ENCODE peak calls at places on chromosomes 13 and 19, in nine cellular contexts. One of them, this sample, is unnamed.

GRCh38 chr13:30125422-30126073 is 181.8 kb downstream of the KATNAL1 start:
- DNase-seq in GM23338: no peak
- DNase-seq in PC-3: peak; percentile 89
- DNase-seq in neural progenitor cell: no peak
- DNase-seq in OCI-LY7: no peak
- DNase-seq in HCT116: no peak
- DNase-seq in MM.1S: no peak
- DNase-seq in GM23248: peak; percentile 95
- DNase-seq in SK-N-SH: no peak
- DNase-seq in this sample: peak; percentile 82

GRCh38 chr19:49533551-49534488 is 6.0 kb downstream of the RCN3 start:
- DNase-seq in OCI-LY7: peak; percentile 82
- DNase-seq in SK-N-SH: peak; percentile 93
- DNase-seq in GM23338: peak; percentile 83
- DNase-seq in neural progenitor cell: peak; percentile 84
- DNase-seq in PC-3: peak; percentile 68
- DNase-seq in GM23248: peak; percentile 78
- DNase-seq in MM.1S: peak; percentile 73
- DNase-seq in HCT116: no peak
- DNase-seq in this sample: peak; percentile 88

GRCh38 chr19:48631254-48631653 is 5.9 kb downstream of the DBP start:
- DNase-seq in OCI-LY7: no peak
- DNase-seq in SK-N-SH: no peak
- DNase-seq in GM23338: no peak
- DNase-seq in HCT116: no peak
- DNase-seq in PC-3: no peak
- DNase-seq in MM.1S: no peak
- DNase-seq in GM23248: no peak
- DNase-seq in neural progenitor cell: no peak
- DNase-seq in this sample: no peak

GRCh38 chr13:114179087-114179658 is at the start of gene CFAP97D2:
- DNase-seq in neural progenitor cell: peak; percentile 29
- DNase-seq in HCT116: no peak
- DNase-seq in OCI-LY7: no peak
- DNase-seq in GM23248: no peak
- DNase-seq in PC-3: no peak
- DNase-seq in GM23338: peak; percentile 32
- DNase-seq in SK-N-SH: no peak
- DNase-seq in MM.1S: no peak
- DNase-seq in this sample: no peak

GRCh38 chr13:73835138-73835721 is 299.0 kb downstream of the KLF12 start:
- DNase-seq in GM23248: peak; percentile 55
- DNase-seq in HCT116: peak; percentile 22
- DNase-seq in GM23338: peak; percentile 73
- DNase-seq in SK-N-SH: peak; percentile 33
- DNase-seq in OCI-LY7: peak; percentile 73
- DNase-seq in PC-3: peak; percentile 67
- DNase-seq in neural progenitor cell: peak; percentile 44
- DNase-seq in MM.1S: peak; percentile 63
- DNase-seq in this sample: peak; percentile 51

GRCh38 chr19:48737360-48737998 is 2.9 kb downstream of the RASIP1 start:
- DNase-seq in OCI-LY7: no peak
- DNase-seq in GM23248: no peak
- DNase-seq in SK-N-SH: peak; percentile 66
- DNase-seq in GM23338: peak; percentile 96
- DNase-seq in HCT116: no peak
- DNase-seq in MM.1S: no peak
- DNase-seq in neural progenitor cell: peak; percentile 69
- DNase-seq in PC-3: no peak
- DNase-seq in this sample: no peak

GRCh38 chr13:51840917-51841316 is 4.1 kb downstream of the TMEM272 start:
- DNase-seq in MM.1S: no peak
- DNase-seq in GM23248: no peak
- DNase-seq in OCI-LY7: no peak
- DNase-seq in neural progenitor cell: no peak
- DNase-seq in GM23338: no peak
- DNase-seq in PC-3: no peak
- DNase-seq in SK-N-SH: no peak
- DNase-seq in HCT116: no peak
- DNase-seq in this sample: no peak

GRCh38 chr13:46530084-46530935 is 22.7 kb upstream of the LRCH1 start:
- DNase-seq in OCI-LY7: no peak
- DNase-seq in SK-N-SH: no peak
- DNase-seq in GM23338: no peak
- DNase-seq in GM23248: peak; percentile 67
- DNase-seq in PC-3: peak; percentile 80
- DNase-seq in HCT116: no peak
- DNase-seq in MM.1S: no peak
- DNase-seq in neural progenitor cell: no peak
- DNase-seq in this sample: no peak

GRCh38 chr19:48487944-48488343 is 18.8 kb downstream of the CYTH2 start:
- DNase-seq in GM23338: no peak
- DNase-seq in PC-3: peak; percentile 97
- DNase-seq in MM.1S: no peak
- DNase-seq in SK-N-SH: no peak
- DNase-seq in neural progenitor cell: no peak
- DNase-seq in GM23248: peak; percentile 94
- DNase-seq in OCI-LY7: no peak
- DNase-seq in HCT116: peak; percentile 90
- DNase-seq in this sample: no peak

GRCh38 chr19:37334179-37335071 is 36.5 kb upstream of the ZNF527 start:
- DNase-seq in GM23248: peak; percentile 94
- DNase-seq in MM.1S: peak; percentile 54
- DNase-seq in neural progenitor cell: peak; percentile 95
- DNase-seq in OCI-LY7: no peak
- DNase-seq in PC-3: no peak
- DNase-seq in SK-N-SH: peak; percentile 89
- DNase-seq in GM23338: peak; percentile 98
- DNase-seq in HCT116: no peak
- DNase-seq in this sample: peak; percentile 94

GRCh38 chr19:19539738-19540703 is 2.0 kb downstream of the CILP2 start:
- DNase-seq in MM.1S: no peak
- DNase-seq in GM23248: peak; percentile 77
- DNase-seq in neural progenitor cell: peak; percentile 59
- DNase-seq in GM23338: peak; percentile 98
- DNase-seq in PC-3: peak; percentile 50
- DNase-seq in SK-N-SH: peak; percentile 93
- DNase-seq in OCI-LY7: peak; percentile 54
- DNase-seq in HCT116: peak; percentile 80
- DNase-seq in this sample: peak; percentile 53

GRCh38 chr13:20609145-20609544 is 42.2 kb downstream of the IFT88 start:
- DNase-seq in GM23248: peak; percentile 87
- DNase-seq in OCI-LY7: no peak
- DNase-seq in GM23338: no peak
- DNase-seq in PC-3: peak; percentile 70
- DNase-seq in SK-N-SH: no peak
- DNase-seq in MM.1S: no peak
- DNase-seq in neural progenitor cell: no peak
- DNase-seq in HCT116: no peak
- DNase-seq in this sample: no peak

DNA sequence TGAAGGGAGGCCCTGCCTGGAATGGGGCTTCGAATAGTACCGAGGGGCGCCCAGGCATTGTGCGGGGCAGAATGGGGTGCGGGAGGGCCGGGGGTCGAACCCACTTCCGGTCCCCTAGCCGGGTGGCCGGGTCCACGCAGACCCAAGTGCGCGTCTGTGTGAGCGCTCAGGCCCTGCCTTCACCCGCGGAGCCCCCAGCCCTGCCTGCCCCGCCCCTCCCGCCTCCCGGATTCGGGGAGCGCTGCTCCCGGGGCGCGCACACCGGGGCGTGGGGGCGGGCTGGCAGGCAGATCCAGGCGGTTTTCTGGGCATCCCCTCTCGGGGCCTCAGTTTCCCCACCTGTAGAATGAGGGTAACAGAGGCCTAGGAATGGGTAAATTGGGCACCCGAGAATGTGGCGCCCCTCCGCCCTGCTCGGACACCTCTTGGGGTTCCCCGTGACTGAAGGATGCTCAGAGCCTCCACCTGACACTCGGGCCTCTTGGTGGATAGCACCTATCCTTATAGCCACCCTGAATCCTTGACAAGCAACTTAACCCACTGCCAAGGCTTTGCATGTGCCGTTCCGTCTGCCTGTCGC is 682 bp downstream of the PIK3R2 start:
- DNase-seq in OCI-LY7: peak; percentile 38
- DNase-seq in GM23248: peak; percentile 51
- DNase-seq in GM23338: peak; percentile 31
- DNase-seq in MM.1S: peak; percentile 9
- DNase-seq in neural progenitor cell: peak; percentile 46
- DNase-seq in SK-N-SH: peak; percentile 59
- DNase-seq in PC-3: no peak
- DNase-seq in HCT116: no peak
- DNase-seq in this sample: peak; percentile 55
- TF ChIP-seq EZH2phosphoT487 in OCI-LY7: no peak
- TF ChIP-seq EZH2phosphoT487 in GM23248: no peak
- TF ChIP-seq EZH2phosphoT487 in GM23338: no peak
- TF ChIP-seq EZH2phosphoT487 in MM.1S: no peak
- TF ChIP-seq EZH2phosphoT487 in neural progenitor cell: no peak
- TF ChIP-seq EZH2phosphoT487 in SK-N-SH: no peak
- TF ChIP-seq EZH2phosphoT487 in PC-3: no peak
- TF ChIP-seq EZH2phosphoT487 in HCT116: no peak
- TF ChIP-seq EZH2phosphoT487 in this sample: no peak

GRCh38 chr19:43545276-43545675 is 12.3 kb downstream of the ZNF575 start:
- DNase-seq in PC-3: no peak
- DNase-seq in SK-N-SH: no peak
- DNase-seq in HCT116: no peak
- DNase-seq in MM.1S: no peak
- DNase-seq in OCI-LY7: no peak
- DNase-seq in GM23248: no peak
- DNase-seq in neural progenitor cell: no peak
- DNase-seq in GM23338: no peak
- DNase-seq in this sample: no peak

GRCh38 chr19:43541920-43542650 is 9.1 kb downstream of the ZNF575 start:
- DNase-seq in PC-3: no peak
- DNase-seq in MM.1S: no peak
- DNase-seq in OCI-LY7: no peak
- DNase-seq in HCT116: no peak
- DNase-seq in SK-N-SH: no peak
- DNase-seq in GM23338: no peak
- DNase-seq in neural progenitor cell: no peak
- DNase-seq in GM23248: no peak
- DNase-seq in this sample: no peak

GRCh38 chr19:43544077-43544476 is 11.1 kb downstream of the ZNF575 start:
- DNase-seq in GM23248: no peak
- DNase-seq in PC-3: no peak
- DNase-seq in OCI-LY7: no peak
- DNase-seq in HCT116: no peak
- DNase-seq in MM.1S: no peak
- DNase-seq in GM23338: no peak
- DNase-seq in SK-N-SH: no peak
- DNase-seq in neural progenitor cell: no peak
- DNase-seq in this sample: no peak

GRCh38 chr19:43538922-43539321 is 5.9 kb downstream of the ZNF575 start:
- DNase-seq in GM23338: no peak
- DNase-seq in PC-3: no peak
- DNase-seq in MM.1S: no peak
- DNase-seq in OCI-LY7: no peak
- DNase-seq in HCT116: no peak
- DNase-seq in neural progenitor cell: no peak
- DNase-seq in SK-N-SH: no peak
- DNase-seq in GM23248: no peak
- DNase-seq in this sample: no peak

GRCh38 chr19:43540381-43540780 is 7.4 kb downstream of the ZNF575 start:
- DNase-seq in PC-3: no peak
- DNase-seq in neural progenitor cell: no peak
- DNase-seq in MM.1S: no peak
- DNase-seq in SK-N-SH: no peak
- DNase-seq in GM23338: no peak
- DNase-seq in GM23248: no peak
- DNase-seq in HCT116: no peak
- DNase-seq in OCI-LY7: no peak
- DNase-seq in this sample: no peak
- TF ChIP-seq EZH2phosphoT487 in PC-3: no peak
- TF ChIP-seq EZH2phosphoT487 in neural progenitor cell: no peak
- TF ChIP-seq EZH2phosphoT487 in MM.1S: no peak
- TF ChIP-seq EZH2phosphoT487 in SK-N-SH: no peak
- TF ChIP-seq EZH2phosphoT487 in GM23338: no peak
- TF ChIP-seq EZH2phosphoT487 in GM23248: no peak
- TF ChIP-seq EZH2phosphoT487 in HCT116: no peak
- TF ChIP-seq EZH2phosphoT487 in OCI-LY7: no peak
- TF ChIP-seq EZH2phosphoT487 in this sample: no peak

DNA sequence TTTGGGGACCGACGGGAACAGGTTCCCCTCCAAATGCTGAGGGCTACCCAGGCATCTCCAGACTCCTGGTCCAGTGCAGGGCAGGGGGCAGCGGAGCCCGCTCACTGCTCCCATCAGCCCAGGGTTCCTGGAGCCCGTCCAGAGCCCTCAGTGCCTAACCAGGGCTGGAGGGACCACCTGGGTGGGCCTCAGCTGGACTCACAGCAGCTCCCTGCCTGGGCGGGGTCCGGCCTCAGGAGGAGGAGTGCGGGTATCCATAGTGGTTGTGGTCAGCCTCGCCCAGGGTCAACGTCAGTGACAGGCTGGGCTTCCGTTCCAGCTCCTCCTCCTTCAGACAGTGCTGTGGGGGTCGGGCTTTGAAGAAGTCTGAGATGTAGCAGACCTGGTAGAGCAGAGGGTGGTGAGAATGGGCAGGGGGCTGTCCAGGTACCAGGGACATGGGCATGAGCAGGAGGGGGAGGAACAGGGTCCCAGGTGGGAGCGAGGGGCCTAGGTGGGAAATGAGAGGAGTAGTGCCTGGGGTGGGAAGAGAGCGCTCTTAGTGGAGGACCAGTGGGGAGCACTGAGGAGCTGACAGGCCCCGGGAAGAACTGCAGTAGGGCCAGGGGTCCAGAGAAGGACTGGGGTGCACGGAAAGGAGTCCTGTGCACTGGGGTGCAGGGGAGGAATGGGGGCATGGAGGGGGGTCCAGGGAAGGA is 9.9 kb downstream of the PLPP2 start:
- DNase-seq in HCT116: no peak
- DNase-seq in GM23248: no peak
- DNase-seq in PC-3: no peak
- DNase-seq in MM.1S: no peak
- DNase-seq in OCI-LY7: no peak
- DNase-seq in GM23338: no peak
- DNase-seq in neural progenitor cell: peak; percentile 23
- DNase-seq in SK-N-SH: no peak
- DNase-seq in this sample: no peak
- TF ChIP-seq EZH2phosphoT487 in HCT116: no peak
- TF ChIP-seq EZH2phosphoT487 in GM23248: no peak
- TF ChIP-seq EZH2phosphoT487 in PC-3: no peak
- TF ChIP-seq EZH2phosphoT487 in MM.1S: no peak
- TF ChIP-seq EZH2phosphoT487 in OCI-LY7: no peak
- TF ChIP-seq EZH2phosphoT487 in GM23338: no peak
- TF ChIP-seq EZH2phosphoT487 in neural progenitor cell: no peak
- TF ChIP-seq EZH2phosphoT487 in SK-N-SH: no peak
- TF ChIP-seq EZH2phosphoT487 in this sample: no peak

GRCh38 chr19:28521169-28521568 is 691.8 kb downstream of the UQCRFS1 start:
- DNase-seq in GM23248: no peak
- DNase-seq in SK-N-SH: no peak
- DNase-seq in OCI-LY7: no peak
- DNase-seq in GM23338: no peak
- DNase-seq in HCT116: no peak
- DNase-seq in MM.1S: no peak
- DNase-seq in PC-3: no peak
- DNase-seq in neural progenitor cell: no peak
- DNase-seq in this sample: no peak
- TF ChIP-seq EZH2phosphoT487 in GM23248: no peak
- TF ChIP-seq EZH2phosphoT487 in SK-N-SH: no peak
- TF ChIP-seq EZH2phosphoT487 in OCI-LY7: no peak
- TF ChIP-seq EZH2phosphoT487 in GM23338: no peak
- TF ChIP-seq EZH2phosphoT487 in HCT116: no peak
- TF ChIP-seq EZH2phosphoT487 in MM.1S: no peak
- TF ChIP-seq EZH2phosphoT487 in PC-3: no peak
- TF ChIP-seq EZH2phosphoT487 in neural progenitor cell: no peak
- TF ChIP-seq EZH2phosphoT487 in this sample: no peak

GRCh38 chr19:2524840-2525723 is 49.2 kb downstream of the GADD45B start:
- DNase-seq in GM23338: peak; percentile 43
- DNase-seq in GM23248: peak; percentile 94
- DNase-seq in PC-3: peak; percentile 87
- DNase-seq in neural progenitor cell: no peak
- DNase-seq in OCI-LY7: no peak
- DNase-seq in MM.1S: no peak
- DNase-seq in SK-N-SH: no peak
- DNase-seq in HCT116: peak; percentile 87
- DNase-seq in this sample: peak; percentile 84
- TF ChIP-seq EZH2phosphoT487 in GM23338: no peak
- TF ChIP-seq EZH2phosphoT487 in GM23248: no peak
- TF ChIP-seq EZH2phosphoT487 in PC-3: no peak
- TF ChIP-seq EZH2phosphoT487 in neural progenitor cell: no peak
- TF ChIP-seq EZH2phosphoT487 in OCI-LY7: no peak
- TF ChIP-seq EZH2phosphoT487 in MM.1S: no peak
- TF ChIP-seq EZH2phosphoT487 in SK-N-SH: no peak
- TF ChIP-seq EZH2phosphoT487 in HCT116: no peak
- TF ChIP-seq EZH2phosphoT487 in this sample: no peak

This sample was measured in hepatocyte.